ENCODE peak calls at places on chromosomes 1 and 21, in eight cellular contexts. V is NCI-H1417; Z is NCI-H1694 treated with DMSO at 0.1 percent for 48 hours; M is stimulated activated CD4-positive, alpha-beta T cell treated with anti-CD3 and anti-CD28 coated beads, Interleukin-4, amount 100 ng/mL, for 48 hours; W is NCI-H1436; D is PC-3; I is activated CD8-positive, alpha-beta memory T cell treated with anti-CD3 and anti-CD28 coated beads for 48 hours; B is activated CD8-positive, alpha-beta T cell treated with anti-CD3 and anti-CD28 coated beads for 36 hours. R is an unnamed sample.

GRCh38 chr1:180923024-180923841 is 10.5 kb downstream of the KIAA1614 start:
- DNase-seq in V (no peak), Z (no peak), M (no peak), W (no peak), D (no peak), I (no peak), B (no peak), R (no peak)

GRCh38 chr1:178530037-178530402 is 17.1 kb downstream of the TEX35 start:
- DNase-seq in V (peak), Z (no peak), M (no peak), W (no peak), D (peak), I (no peak), B (no peak), R (no peak)

GRCh38 chr21:34180826-34181359 is 107.5 kb downstream of the MRPS6 start:
- DNase-seq in V (no peak), Z (no peak), M (no peak), W (no peak), D (no peak), I (no peak), B (no peak), R (no peak)

GRCh38 chr1:222466150-222466865 is 81.6 kb downstream of the HHIPL2 start:
- DNase-seq in V (peak), Z (no peak), M (no peak), W (no peak), D (no peak), I (no peak), B (no peak), R (no peak)

GRCh38 chr1:18736958-18737357 is 106.3 kb downstream of the PAX7 start:
- DNase-seq in V (no peak), Z (no peak), M (no peak), W (no peak), D (no peak), I (no peak), B (no peak), R (no peak)

GRCh38 chr1:22331618-22332017 is 120.0 kb upstream of the ZBTB40 start:
- DNase-seq in V (no peak), Z (no peak), M (no peak), W (no peak), D (no peak), I (no peak), B (no peak), R (no peak)

GRCh38 chr1:158425020-158425419 is 1.0 kb downstream of the OR10K2 start:
- DNase-seq in V (no peak), Z (no peak), M (no peak), W (no peak), D (no peak), I (no peak), B (no peak), R (no peak)

GRCh38 chr1:101540161-101540560 is 303.3 kb downstream of the S1PR1 start:
- DNase-seq in V (peak), Z (no peak), M (no peak), W (no peak), D (no peak), I (no peak), B (no peak), R (no peak)

GRCh38 chr1:28050746-28051145 is 37.7 kb downstream of the EYA3 start:
- DNase-seq in V (no peak), Z (no peak), M (no peak), W (no peak), D (no peak), I (no peak), B (no peak), R (no peak)

GRCh38 chr1:17596651-17597509 is 57.4 kb downstream of the ARHGEF10L start:
- DNase-seq in V (peak), Z (no peak), M (no peak), W (peak), D (no peak), I (no peak), B (no peak), R (no peak)

GRCh38 chr1:71049951-71050598 is 2.5 kb upstream of the PTGER3 start:
- DNase-seq in V (peak), Z (peak), M (no peak), W (peak), D (peak), I (no peak), B (no peak), R (no peak)

GRCh38 chr1:39250460-39251240 is 46.2 kb downstream of the MACF1 start:
- DNase-seq in V (no peak), Z (no peak), M (no peak), W (no peak), D (peak), I (no peak), B (no peak), R (no peak)

GRCh38 chr1:53295295-53295694 is 32.6 kb downstream of the LRP8 start:
- DNase-seq in V (no peak), Z (no peak), M (no peak), W (no peak), D (no peak), I (no peak), B (no peak), R (no peak)

R was measured in mesothelial cell of epicardium.